ENCODE peak calls at places on chromosomes 13 and 19, in eight cellular contexts. J is tibial nerve; Y is AG04450; O is ovary; E is RPMI7951; M is SW480; Z is stimulated activated naive CD8-positive, alpha-beta T cell treated with anti-CD3 and anti-CD28 coated beads, Interleukin-15, Interleukin-2, amounts not matched to agents 100 U/mL and 50 U/mL, for 24 hours; R is HAP-1. I is an unnamed sample.

GRCh38 chr13:113930711-113931637 is 42.9 kb downstream of the C13orf46 start:
- DNase-seq in E (peak), M (peak), O (no peak), R (no peak), Y (no peak), J (no peak), Z (peak), I (no peak)

GRCh38 chr19:7455600-7456296 is 33.1 kb downstream of the PEX11G start:
- DNase-seq in R (no peak), M (no peak), J (no peak), E (no peak), Y (no peak), O (no peak), Z (no peak), I (no peak)

GRCh38 chr19:45772130-45772880 is 3.3 kb upstream of the SIX5 start:
- DNase-seq in J (no peak), O (peak), R (no peak), Y (no peak), M (no peak), E (no peak), Z (no peak), I (no peak)

GRCh38 chr19:12647490-12648071 is 19.0 kb downstream of the MAN2B1 start:
- DNase-seq in J (peak), Z (peak), Y (no peak), R (peak), M (no peak), O (peak), E (peak), I (no peak)

GRCh38 chr19:51422053-51422448 is 4.6 kb upstream of the SIGLEC10 start:
- DNase-seq in Y (peak), E (peak), Z (peak), M (peak), O (peak), J (peak), R (peak), I (peak)

GRCh38 chr13:80173224-80173623 is 167.7 kb downstream of the SPRY2 start:
- DNase-seq in Z (no peak), J (peak), Y (no peak), E (peak), M (no peak), R (no peak), O (no peak), I (no peak)

GRCh38 chr13:80139196-80139595 is 201.7 kb downstream of the SPRY2 start:
- DNase-seq in E (no peak), M (no peak), O (no peak), J (no peak), Z (no peak), Y (no peak), R (no peak), I (no peak)

GRCh38 chr13:44044544-44045178 is 165.0 kb downstream of the LACC1 start:
- DNase-seq in J (no peak), M (no peak), O (no peak), Z (no peak), E (no peak), Y (no peak), R (no peak), I (no peak)

GRCh38 chr13:113800576-113800926 is 41.5 kb downstream of the TMEM255B start:
- DNase-seq in R (no peak), M (no peak), Z (no peak), Y (no peak), E (no peak), O (no peak), J (no peak), I (no peak)

GRCh38 chr13:39816936-39817335 is 161.5 kb downstream of the COG6 start:
- DNase-seq in Y (no peak), R (no peak), J (no peak), O (no peak), E (no peak), Z (no peak), M (no peak), I (no peak)

GRCh38 chr19:45574526-45574925 is 10.1 kb downstream of the OPA3 start:
- DNase-seq in Y (no peak), E (no peak), O (no peak), J (no peak), Z (no peak), M (no peak), R (no peak), I (no peak)

GRCh38 chr13:112102243-112102642 is 35.3 kb downstream of the SOX1 start:
- DNase-seq in Y (no peak), Z (no peak), O (no peak), M (peak), E (no peak), J (no peak), R (no peak), I (no peak)

GRCh38 chr19:57615346-57615745 is 1.3 kb downstream of the ZNF134 start:
- DNase-seq in R (no peak), Z (no peak), O (no peak), M (no peak), E (peak), Y (no peak), J (no peak), I (no peak)

GRCh38 chr19:45782820-45783785 is 813 bp upstream of the DMPK start:
- DNase-seq in J (no peak), Y (no peak), M (no peak), Z (no peak), E (peak), O (peak), R (no peak), I (no peak)

GRCh38 chr13:86020350-86021002 is 221.3 kb upstream of the SLITRK6 start:
- DNase-seq in Z (no peak), R (peak), Y (peak), E (peak), J (no peak), M (no peak), O (no peak), I (peak)

GRCh38 chr19:30314805-30315155 is 57.4 kb upstream of the ZNF536 start:
- DNase-seq in Y (no peak), O (no peak), E (no peak), R (no peak), M (no peak), J (no peak), Z (no peak), I (no peak)

GRCh38 chr13:31765441-31765840 is 26.1 kb downstream of the RXFP2 start:
- DNase-seq in M (no peak), E (peak), R (no peak), J (no peak), Y (peak), Z (no peak), O (no peak), I (no peak)

GRCh38 chr19:54465367-54466109 is 2.0 kb upstream of the LENG9 start:
- DNase-seq in M (no peak), J (no peak), Y (no peak), E (no peak), O (peak), Z (no peak), R (no peak), I (no peak)

GRCh38 chr13:37889811-37890210 is 20.2 kb upstream of the TRPC4 start:
- DNase-seq in E (no peak), R (no peak), Z (no peak), O (no peak), Y (no peak), M (no peak), J (no peak), I (no peak)

I was measured in HS-5.